ENCODE peak calls at places on chromosomes 13 and 19, in nine cellular contexts. One of them, this sample, is unnamed.

GRCh38 chr13:46062190-46062589 is 9.6 kb upstream of the ZC3H13 start:
- DNase-seq in esophagus squamous epithelium: no peak
- DNase-seq in uterus: no peak
- DNase-seq in ascending aorta: no peak
- DNase-seq in left ventricle myocardium inferior: no peak
- DNase-seq in neural progenitor cell: no peak
- DNase-seq in fibroblast of lung: peak; percentile 20
- DNase-seq in heart right ventricle: no peak
- DNase-seq in breast epithelium: no peak
- DNase-seq in this sample: no peak

GRCh38 chr13:40116008-40116407 is 460.5 kb downstream of the COG6 start:
- DNase-seq in esophagus squamous epithelium: no peak
- DNase-seq in uterus: peak; percentile 46
- DNase-seq in ascending aorta: peak; percentile 79
- DNase-seq in left ventricle myocardium inferior: no peak
- DNase-seq in neural progenitor cell: no peak
- DNase-seq in fibroblast of lung: peak; percentile 83
- DNase-seq in heart right ventricle: no peak
- DNase-seq in breast epithelium: no peak
- DNase-seq in this sample: no peak

GRCh38 chr13:29702912-29703351 is 107.4 kb upstream of the SLC7A1 start:
- DNase-seq in esophagus squamous epithelium: no peak
- DNase-seq in uterus: peak; percentile 59
- DNase-seq in ascending aorta: no peak
- DNase-seq in left ventricle myocardium inferior: peak; percentile 28
- DNase-seq in neural progenitor cell: no peak
- DNase-seq in fibroblast of lung: peak; percentile 92
- DNase-seq in heart right ventricle: peak; percentile 21
- DNase-seq in breast epithelium: no peak
- DNase-seq in this sample: no peak

GRCh38 chr19:7506385-7507328 is 9.2 kb upstream of the ZNF358 start:
- DNase-seq in esophagus squamous epithelium: peak; percentile 32
- DNase-seq in uterus: peak; percentile 42
- DNase-seq in ascending aorta: peak; percentile 88
- DNase-seq in left ventricle myocardium inferior: peak; percentile 74
- DNase-seq in neural progenitor cell: peak; percentile 91
- DNase-seq in fibroblast of lung: peak; percentile 75
- DNase-seq in heart right ventricle: peak; percentile 80
- DNase-seq in breast epithelium: peak; percentile 68
- DNase-seq in this sample: no peak

GRCh38 chr13:114019367-114019766 is 45.5 kb upstream of the C13orf46 start:
- DNase-seq in esophagus squamous epithelium: no peak
- DNase-seq in uterus: no peak
- DNase-seq in ascending aorta: no peak
- DNase-seq in left ventricle myocardium inferior: no peak
- DNase-seq in neural progenitor cell: peak; percentile 17
- DNase-seq in fibroblast of lung: no peak
- DNase-seq in heart right ventricle: no peak
- DNase-seq in breast epithelium: no peak
- DNase-seq in this sample: no peak

GRCh38 chr13:43405457-43405856 is 381.3 kb downstream of the ENOX1 start:
- DNase-seq in esophagus squamous epithelium: no peak
- DNase-seq in uterus: no peak
- DNase-seq in ascending aorta: no peak
- DNase-seq in left ventricle myocardium inferior: no peak
- DNase-seq in neural progenitor cell: no peak
- DNase-seq in fibroblast of lung: peak; percentile 76
- DNase-seq in heart right ventricle: no peak
- DNase-seq in breast epithelium: no peak
- DNase-seq in this sample: no peak

GRCh38 chr19:52464798-52465470 is 11.6 kb downstream of the ZNF578 start:
- DNase-seq in esophagus squamous epithelium: no peak
- DNase-seq in uterus: no peak
- DNase-seq in ascending aorta: no peak
- DNase-seq in left ventricle myocardium inferior: no peak
- DNase-seq in neural progenitor cell: peak; percentile 79
- DNase-seq in fibroblast of lung: no peak
- DNase-seq in heart right ventricle: no peak
- DNase-seq in breast epithelium: no peak
- DNase-seq in this sample: no peak

GRCh38 chr13:19860884-19861655 is 2.4 kb downstream of the ZMYM5 start:
- DNase-seq in esophagus squamous epithelium: no peak
- DNase-seq in uterus: no peak
- DNase-seq in ascending aorta: peak; percentile 67
- DNase-seq in left ventricle myocardium inferior: no peak
- DNase-seq in neural progenitor cell: peak; percentile 41
- DNase-seq in fibroblast of lung: peak; percentile 69
- DNase-seq in heart right ventricle: no peak
- DNase-seq in breast epithelium: no peak
- DNase-seq in this sample: no peak

GRCh38 chr13:95325485-95325884 is 24.2 kb upstream of the ABCC4 start:
- DNase-seq in esophagus squamous epithelium: no peak
- DNase-seq in uterus: no peak
- DNase-seq in ascending aorta: no peak
- DNase-seq in left ventricle myocardium inferior: no peak
- DNase-seq in neural progenitor cell: no peak
- DNase-seq in fibroblast of lung: no peak
- DNase-seq in heart right ventricle: no peak
- DNase-seq in breast epithelium: no peak
- DNase-seq in this sample: no peak

GRCh38 chr13:94617389-94618000 is 15.8 kb downstream of the GPR180 start:
- DNase-seq in esophagus squamous epithelium: no peak
- DNase-seq in uterus: no peak
- DNase-seq in ascending aorta: no peak
- DNase-seq in left ventricle myocardium inferior: no peak
- DNase-seq in neural progenitor cell: no peak
- DNase-seq in fibroblast of lung: no peak
- DNase-seq in heart right ventricle: no peak
- DNase-seq in breast epithelium: no peak
- DNase-seq in this sample: no peak

GRCh38 chr19:7292950-7293794 is 1.0 kb downstream of the INSR start:
- DNase-seq in esophagus squamous epithelium: no peak
- DNase-seq in uterus: peak; percentile 40
- DNase-seq in ascending aorta: peak; percentile 71
- DNase-seq in left ventricle myocardium inferior: peak; percentile 45
- DNase-seq in neural progenitor cell: peak; percentile 36
- DNase-seq in fibroblast of lung: no peak
- DNase-seq in heart right ventricle: peak; percentile 52
- DNase-seq in breast epithelium: peak; percentile 27
- DNase-seq in this sample: peak; percentile 6

GRCh38 chr13:66576381-66576780 is 653.8 kb downstream of the PCDH9 start:
- DNase-seq in esophagus squamous epithelium: no peak
- DNase-seq in uterus: no peak
- DNase-seq in ascending aorta: no peak
- DNase-seq in left ventricle myocardium inferior: no peak
- DNase-seq in neural progenitor cell: no peak
- DNase-seq in fibroblast of lung: no peak
- DNase-seq in heart right ventricle: no peak
- DNase-seq in breast epithelium: no peak
- DNase-seq in this sample: no peak

GRCh38 chr13:77213644-77214043 is 113.2 kb downstream of the MYCBP2 start:
- DNase-seq in esophagus squamous epithelium: no peak
- DNase-seq in uterus: no peak
- DNase-seq in ascending aorta: no peak
- DNase-seq in left ventricle myocardium inferior: no peak
- DNase-seq in neural progenitor cell: no peak
- DNase-seq in fibroblast of lung: peak; percentile 77
- DNase-seq in heart right ventricle: no peak
- DNase-seq in breast epithelium: no peak
- DNase-seq in this sample: no peak

GRCh38 chr13:30037306-30037705 is 186.9 kb upstream of the UBL3 start:
- DNase-seq in esophagus squamous epithelium: no peak
- DNase-seq in uterus: no peak
- DNase-seq in ascending aorta: no peak
- DNase-seq in left ventricle myocardium inferior: no peak
- DNase-seq in neural progenitor cell: peak; percentile 64
- DNase-seq in fibroblast of lung: peak; percentile 23
- DNase-seq in heart right ventricle: no peak
- DNase-seq in breast epithelium: no peak
- DNase-seq in this sample: no peak

GRCh38 chr13:99800004-99800403 is 171.6 kb downstream of the ZIC5 start:
- DNase-seq in esophagus squamous epithelium: no peak
- DNase-seq in uterus: no peak
- DNase-seq in ascending aorta: no peak
- DNase-seq in left ventricle myocardium inferior: no peak
- DNase-seq in neural progenitor cell: no peak
- DNase-seq in fibroblast of lung: no peak
- DNase-seq in heart right ventricle: no peak
- DNase-seq in breast epithelium: no peak
- DNase-seq in this sample: no peak

GRCh38 chr19:10268077-10268476 is 2.8 kb upstream of the ICAM1 start:
- DNase-seq in esophagus squamous epithelium: no peak
- DNase-seq in uterus: no peak
- DNase-seq in ascending aorta: no peak
- DNase-seq in left ventricle myocardium inferior: no peak
- DNase-seq in neural progenitor cell: no peak
- DNase-seq in fibroblast of lung: no peak
- DNase-seq in heart right ventricle: no peak
- DNase-seq in breast epithelium: no peak
- DNase-seq in this sample: no peak

GRCh38 chr13:26950968-26951367 is 190.4 kb upstream of the GPR12 start:
- DNase-seq in esophagus squamous epithelium: no peak
- DNase-seq in uterus: no peak
- DNase-seq in ascending aorta: no peak
- DNase-seq in left ventricle myocardium inferior: no peak
- DNase-seq in neural progenitor cell: no peak
- DNase-seq in fibroblast of lung: no peak
- DNase-seq in heart right ventricle: no peak
- DNase-seq in breast epithelium: no peak
- DNase-seq in this sample: no peak

GRCh38 chr19:4140237-4140711 is 13.2 kb upstream of the CREB3L3 start:
- DNase-seq in esophagus squamous epithelium: no peak
- DNase-seq in uterus: no peak
- DNase-seq in ascending aorta: no peak
- DNase-seq in left ventricle myocardium inferior: no peak
- DNase-seq in neural progenitor cell: peak; percentile 88
- DNase-seq in fibroblast of lung: peak; percentile 59
- DNase-seq in heart right ventricle: no peak
- DNase-seq in breast epithelium: no peak
- DNase-seq in this sample: peak; percentile 31
- TF ChIP-seq CTCF in esophagus squamous epithelium: peak; percentile 17
- TF ChIP-seq CTCF in uterus: no peak
- TF ChIP-seq CTCF in ascending aorta: peak; percentile 64
- TF ChIP-seq CTCF in left ventricle myocardium inferior: peak; percentile 62
- TF ChIP-seq CTCF in neural progenitor cell: peak; percentile 64
- TF ChIP-seq CTCF in fibroblast of lung: peak; percentile 76
- TF ChIP-seq CTCF in heart right ventricle: peak; percentile 51
- TF ChIP-seq CTCF in breast epithelium: peak; percentile 36
- TF ChIP-seq CTCF in this sample: no peak

GRCh38 chr19:20235156-20235555 is 68.1 kb downstream of the ZNF486 start:
- DNase-seq in esophagus squamous epithelium: no peak
- DNase-seq in uterus: no peak
- DNase-seq in ascending aorta: no peak
- DNase-seq in left ventricle myocardium inferior: no peak
- DNase-seq in neural progenitor cell: no peak
- DNase-seq in fibroblast of lung: no peak
- DNase-seq in heart right ventricle: no peak
- DNase-seq in breast epithelium: no peak
- DNase-seq in this sample: no peak

GRCh38 chr19:20238025-20238623 is 71.1 kb downstream of the ZNF486 start:
- DNase-seq in esophagus squamous epithelium: peak; percentile 33
- DNase-seq in uterus: peak; percentile 86
- DNase-seq in ascending aorta: peak; percentile 91
- DNase-seq in left ventricle myocardium inferior: peak; percentile 91
- DNase-seq in neural progenitor cell: peak; percentile 96
- DNase-seq in fibroblast of lung: peak; percentile 86
- DNase-seq in heart right ventricle: peak; percentile 90
- DNase-seq in breast epithelium: peak; percentile 92
- DNase-seq in this sample: peak; percentile 77

DNA sequence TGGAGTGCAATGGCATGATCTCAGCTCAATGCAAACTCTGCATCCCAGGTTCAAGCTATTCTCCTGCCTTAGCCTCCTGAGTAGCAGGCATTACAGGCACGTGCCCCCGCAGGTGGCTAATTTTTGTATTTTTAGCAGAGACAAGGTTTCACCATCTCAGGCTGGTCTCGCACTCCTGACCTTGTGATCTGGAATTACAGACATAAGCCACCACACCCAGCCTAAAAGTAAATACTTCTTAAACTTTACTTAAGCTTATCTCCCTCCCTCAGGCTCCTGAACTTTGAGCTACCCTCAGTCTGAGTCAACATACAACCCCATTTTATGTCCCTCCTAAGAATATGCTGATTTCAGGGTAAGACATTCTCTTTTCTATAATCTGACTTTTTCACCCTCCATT is 66.1 kb downstream of the ZNF486 start:
- DNase-seq in esophagus squamous epithelium: no peak
- DNase-seq in uterus: no peak
- DNase-seq in ascending aorta: no peak
- DNase-seq in left ventricle myocardium inferior: no peak
- DNase-seq in neural progenitor cell: no peak
- DNase-seq in fibroblast of lung: no peak
- DNase-seq in heart right ventricle: no peak
- DNase-seq in breast epithelium: no peak
- DNase-seq in this sample: no peak
- H3K9me3 ChIP-seq in esophagus squamous epithelium: peaks cover 37% of the 10 kb centered on the region
- H3K9me3 ChIP-seq in uterus: no peaks in the 10 kb centered on the region
- H3K9me3 ChIP-seq in ascending aorta: peaks cover 4% of the 10 kb centered on the region
- H3K9me3 ChIP-seq in left ventricle myocardium inferior: peaks cover 24% of the 10 kb centered on the region
- H3K9me3 ChIP-seq in neural progenitor cell: peaks cover 13% of the 10 kb centered on the region
- H3K9me3 ChIP-seq in fibroblast of lung: no peaks in the 10 kb centered on the region
- H3K9me3 ChIP-seq in heart right ventricle: peaks cover 49% of the 10 kb centered on the region
- H3K9me3 ChIP-seq in breast epithelium: peaks cover 12% of the 10 kb centered on the region
- H3K9me3 ChIP-seq in this sample: no peaks in the 10 kb centered on the region

DNA sequence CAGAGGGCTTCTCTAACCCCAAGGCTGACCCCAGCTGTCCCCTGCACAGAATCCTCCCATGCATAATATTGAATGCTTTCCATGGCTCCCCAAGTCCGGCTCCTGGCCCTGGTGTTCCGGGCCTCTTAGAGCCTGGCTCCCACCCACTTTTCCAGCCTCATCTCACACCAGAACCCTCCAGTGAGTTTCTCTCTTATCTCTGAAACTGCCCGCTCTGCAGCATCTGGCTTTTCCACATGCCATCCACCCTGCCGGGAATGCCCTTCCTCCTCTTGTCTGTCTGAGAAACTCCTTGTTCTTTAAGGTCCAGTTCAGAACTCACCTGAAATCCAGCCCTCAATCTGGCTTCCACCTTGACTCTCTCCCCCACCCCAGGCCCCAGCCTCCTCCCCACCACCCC is 6.8 kb downstream of the SYNGR4 start:
- DNase-seq in esophagus squamous epithelium: no peak
- DNase-seq in uterus: no peak
- DNase-seq in ascending aorta: no peak
- DNase-seq in left ventricle myocardium inferior: no peak
- DNase-seq in neural progenitor cell: no peak
- DNase-seq in fibroblast of lung: no peak
- DNase-seq in heart right ventricle: no peak
- DNase-seq in breast epithelium: no peak
- DNase-seq in this sample: no peak
- TF ChIP-seq CTCF in esophagus squamous epithelium: no peak
- TF ChIP-seq CTCF in uterus: no peak
- TF ChIP-seq CTCF in ascending aorta: no peak
- TF ChIP-seq CTCF in left ventricle myocardium inferior: no peak
- TF ChIP-seq CTCF in neural progenitor cell: no peak
- TF ChIP-seq CTCF in fibroblast of lung: no peak
- TF ChIP-seq CTCF in heart right ventricle: no peak
- TF ChIP-seq CTCF in breast epithelium: no peak
- TF ChIP-seq CTCF in this sample: no peak

DNA sequence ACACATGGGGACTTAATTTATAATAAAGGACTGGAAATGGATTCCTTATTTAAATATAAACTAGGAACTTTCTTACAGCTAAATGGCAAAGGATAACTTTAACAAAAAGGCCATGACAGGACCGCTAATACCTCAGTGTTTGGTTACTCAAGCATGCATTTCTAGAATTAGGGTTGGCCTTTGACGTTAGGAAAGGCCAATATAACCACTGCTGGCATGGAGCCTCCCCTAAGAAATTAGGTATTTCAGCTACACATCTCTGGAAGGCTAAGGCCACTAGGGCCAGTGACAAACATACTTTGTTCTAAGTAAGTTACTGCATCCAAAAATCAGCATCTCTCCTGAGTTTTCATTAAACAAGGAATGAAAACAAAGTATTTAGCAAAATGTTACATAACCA is 9.2 kb downstream of the PEG3 start:
- DNase-seq in esophagus squamous epithelium: no peak
- DNase-seq in uterus: no peak
- DNase-seq in ascending aorta: no peak
- DNase-seq in left ventricle myocardium inferior: no peak
- DNase-seq in neural progenitor cell: no peak
- DNase-seq in fibroblast of lung: no peak
- DNase-seq in heart right ventricle: no peak
- DNase-seq in breast epithelium: no peak
- DNase-seq in this sample: no peak
- H3K9me3 ChIP-seq in esophagus squamous epithelium: no peaks in the 10 kb centered on the region
- H3K9me3 ChIP-seq in uterus: no peaks in the 10 kb centered on the region
- H3K9me3 ChIP-seq in ascending aorta: no peaks in the 10 kb centered on the region
- H3K9me3 ChIP-seq in left ventricle myocardium inferior: no peaks in the 10 kb centered on the region
- H3K9me3 ChIP-seq in neural progenitor cell: peaks cover 29% of the 10 kb centered on the region
- H3K9me3 ChIP-seq in fibroblast of lung: no peaks in the 10 kb centered on the region
- H3K9me3 ChIP-seq in heart right ventricle: peaks cover 1% of the 10 kb centered on the region
- H3K9me3 ChIP-seq in breast epithelium: no peaks in the 10 kb centered on the region
- H3K9me3 ChIP-seq in this sample: no peaks in the 10 kb centered on the region